ENCODE peak calls at places on chromosomes 2 and 18, in nine cellular contexts. F is OCI-LY7; R is body of pancreas; G is A673; S is fibroblast of lung; A is heart right ventricle; V is CD4-positive, alpha-beta memory T cell; Z is endothelial cell of umbilical vein; H is aorta. B is an unnamed sample.

GRCh38 chr18:75687626-75688025 is 260.1 kb upstream of the SMIM21 start:
- DNase-seq in F (no peak), V (no peak), S (peak; percentile 1), Z (no peak), G (no peak), H (no peak), R (no peak), A (no peak), B (no peak)

GRCh38 chr2:150125188-150125587 is 362.3 kb downstream of the RND3 start:
- DNase-seq in F (no peak), A (no peak), R (no peak), S (peak; percentile 59), H (no peak), G (no peak), V (no peak), Z (no peak), B (no peak)

GRCh38 chr2:51420521-51420920 is 388.6 kb upstream of the NRXN1 start:
- DNase-seq in Z (no peak), F (no peak), V (no peak), R (no peak), S (peak; percentile 23), H (no peak), A (no peak), G (no peak), B (no peak)

GRCh38 chr2:54065411-54065810 is 50.0 kb upstream of the ACYP2 start:
- DNase-seq in A (no peak), S (peak; percentile 97), G (no peak), F (no peak), Z (no peak), H (no peak), V (no peak), R (no peak), B (no peak)

GRCh38 chr2:124264496-124265160 is 239.5 kb downstream of the CNTNAP5 start:
- DNase-seq in F (no peak), G (no peak), R (no peak), V (no peak), H (no peak), S (peak; percentile 58), Z (no peak), A (no peak), B (no peak)

GRCh38 chr2:228318218-228318617 is 136.7 kb upstream of the SPHKAP start:
- DNase-seq in A (peak; percentile 38), G (peak; percentile 76), S (no peak), Z (no peak), R (peak; percentile 63), H (no peak), V (no peak), F (no peak), B (peak; percentile 60)

GRCh38 chr18:45166341-45167108 is 448.8 kb upstream of the SLC14A2 start:
- DNase-seq in H (no peak), V (no peak), Z (no peak), R (no peak), G (no peak), S (peak; percentile 93), A (no peak), F (no peak), B (no peak)

GRCh38 chr2:112547333-112547732 is 5.1 kb downstream of the POLR1B start:
- DNase-seq in R (peak; percentile 27), G (peak; percentile 84), H (no peak), Z (no peak), S (peak; percentile 52), V (no peak), F (no peak), A (no peak), B (no peak)

GRCh38 chr18:47206945-47207637 is 30.9 kb upstream of the IER3IP1 start:
- DNase-seq in G (no peak), R (no peak), S (peak; percentile 15), H (no peak), A (no peak), V (no peak), Z (no peak), F (no peak), B (no peak)

GRCh38 chr18:74836296-74837139 is 238.8 kb downstream of the ZNF407 start:
- DNase-seq in A (peak; percentile 19), Z (peak; percentile 69), V (no peak), G (peak; percentile 19), S (peak; percentile 50), H (no peak), R (no peak), F (no peak), B (no peak)

GRCh38 chr2:85911836-85912692 is 23.3 kb upstream of the ST3GAL5 start:
- DNase-seq in G (peak; percentile 64), H (no peak), Z (no peak), F (no peak), S (peak; percentile 90), V (no peak), A (no peak), R (no peak), B (no peak)

GRCh38 chr2:235511187-235511661 is 17.4 kb downstream of the AGAP1 start:
- DNase-seq in A (no peak), V (no peak), F (no peak), G (peak; percentile 33), R (peak; percentile 79), Z (peak; percentile 88), H (no peak), S (peak; percentile 93), B (no peak)

GRCh38 chr2:233171344-233171743 is 80.1 kb upstream of the ATG16L1 start:
- DNase-seq in G (no peak), A (no peak), F (no peak), H (no peak), S (no peak), V (no peak), R (no peak), Z (no peak), B (no peak)

GRCh38 chr2:233173115-233173514 is 78.4 kb upstream of the ATG16L1 start:
- DNase-seq in F (no peak), Z (no peak), A (no peak), G (no peak), S (no peak), R (no peak), V (no peak), H (no peak), B (no peak)

GRCh38 chr2:233168919-233169318 is 82.6 kb upstream of the ATG16L1 start:
- DNase-seq in A (no peak), V (no peak), S (no peak), G (no peak), Z (no peak), F (no peak), R (no peak), H (peak; percentile 26), B (no peak)

GRCh38 chr2:233178994-233179847 is 72.3 kb upstream of the ATG16L1 start:
- DNase-seq in F (no peak), G (no peak), V (no peak), S (peak; percentile 26), H (no peak), A (no peak), Z (no peak), R (no peak), B (no peak)

GRCh38 chr2:233174131-233174530 is 77.3 kb upstream of the ATG16L1 start:
- DNase-seq in A (no peak), G (no peak), V (no peak), S (no peak), Z (no peak), F (no peak), R (no peak), H (no peak), B (no peak)
- H3K36me3 ChIP-seq in A (peaks cover 94% of the 10 kb centered on the region), G (no peaks in the 10 kb centered on the region), V (peaks cover 57% of the 10 kb centered on the region), S (no peaks in the 10 kb centered on the region), Z (peaks cover 24% of the 10 kb centered on the region), F (peaks cover 74% of the 10 kb centered on the region), R (no peaks in the 10 kb centered on the region), H (no peaks in the 10 kb centered on the region), B (no peaks in the 10 kb centered on the region)

DNA sequence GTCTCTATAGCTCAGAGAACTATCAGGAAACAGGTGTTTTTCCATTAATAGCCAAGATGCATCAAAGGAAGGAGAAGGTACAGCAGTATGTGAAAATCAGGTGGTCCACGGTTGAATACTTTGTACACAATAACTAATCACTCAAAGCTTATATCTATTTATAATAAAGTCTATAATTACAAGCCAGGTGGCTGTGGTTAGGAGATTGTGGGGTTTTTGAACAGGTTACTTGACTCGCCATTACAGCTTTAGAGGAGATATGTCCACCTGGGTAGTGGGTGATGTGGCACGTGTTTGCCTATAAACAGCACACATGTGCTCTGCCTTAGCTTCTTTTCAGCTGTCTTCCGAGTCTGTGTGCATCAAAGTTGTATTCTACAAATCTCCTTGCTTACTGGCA is 892.2 kb upstream of the ZEB2 start:
- DNase-seq in V (no peak), S (no peak), H (no peak), F (peak; percentile 97), G (no peak), A (no peak), R (no peak), Z (no peak), B (no peak)
- H3K9me3 ChIP-seq in V (no peaks in the 10 kb centered on the region), S (no peaks in the 10 kb centered on the region), H (peaks cover 3% of the 10 kb centered on the region), F (peaks cover 82% of the 10 kb centered on the region), G (peaks cover 16% of the 10 kb centered on the region), A (peaks cover 14% of the 10 kb centered on the region), R (no peaks in the 10 kb centered on the region), Z (no peaks in the 10 kb centered on the region), B (no peaks in the 10 kb centered on the region)

GRCh38 chr2:98734157-98734556 is 3.2 kb upstream of the MGAT4A start:
- DNase-seq in H (no peak), R (no peak), V (no peak), A (no peak), S (no peak), G (no peak), Z (peak; percentile 51), F (peak; percentile 16), B (no peak)

GRCh38 chr2:98737848-98738247 is 6.9 kb upstream of the MGAT4A start:
- DNase-seq in G (no peak), S (no peak), R (peak; percentile 96), V (no peak), H (no peak), F (no peak), A (no peak), Z (no peak), B (no peak)

GRCh38 chr2:98738304-98738703 is 7.4 kb upstream of the MGAT4A start:
- DNase-seq in S (no peak), R (peak; percentile 89), A (no peak), F (no peak), Z (no peak), G (no peak), H (no peak), V (no peak), B (no peak)

GRCh38 chr2:98734823-98735260 is 3.9 kb upstream of the MGAT4A start:
- DNase-seq in A (no peak), H (no peak), R (no peak), G (no peak), V (no peak), Z (no peak), S (no peak), F (no peak), B (no peak)

GRCh38 chr2:98736464-98736889 is 5.5 kb upstream of the MGAT4A start:
- DNase-seq in S (peak; percentile 4), F (no peak), R (no peak), H (no peak), V (no peak), G (no peak), Z (peak; percentile 6), A (no peak), B (no peak)
- H3K27ac ChIP-seq in S (no peak overlapping the region), F (no peak overlapping the region), R (peak overlapping the region; percentile 87), H (no peak overlapping the region), V (peak overlapping the region; percentile 7), G (no peak overlapping the region), Z (no peak overlapping the region), A (no peak overlapping the region), B (no peak overlapping the region)

GRCh38 chr18:6956495-6956894 is 161.1 kb downstream of the LAMA1 start:
- DNase-seq in H (no peak), S (no peak), A (no peak), F (no peak), Z (no peak), V (no peak), R (peak; percentile 51), G (no peak), B (no peak)
- H3K36me3 ChIP-seq in H (no peaks in the 10 kb centered on the region), S (no peaks in the 10 kb centered on the region), A (no peaks in the 10 kb centered on the region), F (no peaks in the 10 kb centered on the region), Z (no peaks in the 10 kb centered on the region), V (no peaks in the 10 kb centered on the region), R (no peaks in the 10 kb centered on the region), G (no peaks in the 10 kb centered on the region), B (peaks cover 4% of the 10 kb centered on the region)